ENCODE peak calls at places on chromosome 20, in four cellular contexts. One of them, this sample, is unnamed.

GRCh38 chr20:57707849-57708693 is 1.7 kb downstream of the PMEPA1 start:
- ATAC-seq in right cardiac atrium: peak
- ATAC-seq in omental fat pad: no peak
- ATAC-seq in stimulated activated naive CD8-positive, alpha-beta T cell treated with anti-CD3 and anti-CD28 coated beads, Interleukin-15, Interleukin-2, amounts not matched to agents 100 U/mL and 50 U/mL, for 24 hours: no peak
- ATAC-seq in this sample: no peak

GRCh38 chr20:38084425-38084951 is 50.9 kb downstream of the RPRD1B start:
- ATAC-seq in stimulated activated naive CD8-positive, alpha-beta T cell treated with anti-CD3 and anti-CD28 coated beads, Interleukin-15, Interleukin-2, amounts not matched to agents 100 U/mL and 50 U/mL, for 24 hours: no peak
- ATAC-seq in right cardiac atrium: peak
- ATAC-seq in omental fat pad: peak
- ATAC-seq in this sample: no peak

GRCh38 chr20:2142649-2143048 is 41.0 kb downstream of the STK35 start:
- ATAC-seq in stimulated activated naive CD8-positive, alpha-beta T cell treated with anti-CD3 and anti-CD28 coated beads, Interleukin-15, Interleukin-2, amounts not matched to agents 100 U/mL and 50 U/mL, for 24 hours: no peak
- ATAC-seq in omental fat pad: no peak
- ATAC-seq in right cardiac atrium: peak
- ATAC-seq in this sample: no peak

GRCh38 chr20:33569290-33570094 is 79.6 kb downstream of the CBFA2T2 start:
- ATAC-seq in right cardiac atrium: no peak
- ATAC-seq in omental fat pad: no peak
- ATAC-seq in stimulated activated naive CD8-positive, alpha-beta T cell treated with anti-CD3 and anti-CD28 coated beads, Interleukin-15, Interleukin-2, amounts not matched to agents 100 U/mL and 50 U/mL, for 24 hours: no peak
- ATAC-seq in this sample: no peak

GRCh38 chr20:34001378-34001777 is 7.7 kb downstream of the RALY start:
- ATAC-seq in stimulated activated naive CD8-positive, alpha-beta T cell treated with anti-CD3 and anti-CD28 coated beads, Interleukin-15, Interleukin-2, amounts not matched to agents 100 U/mL and 50 U/mL, for 24 hours: no peak
- ATAC-seq in right cardiac atrium: no peak
- ATAC-seq in omental fat pad: no peak
- ATAC-seq in this sample: no peak

GRCh38 chr20:50471231-50471630 is 39.0 kb upstream of the PTPN1 start:
- ATAC-seq in omental fat pad: no peak
- ATAC-seq in stimulated activated naive CD8-positive, alpha-beta T cell treated with anti-CD3 and anti-CD28 coated beads, Interleukin-15, Interleukin-2, amounts not matched to agents 100 U/mL and 50 U/mL, for 24 hours: no peak
- ATAC-seq in right cardiac atrium: no peak
- ATAC-seq in this sample: peak

GRCh38 chr20:59835448-59836395 is 97.7 kb downstream of the SYCP2 start:
- ATAC-seq in right cardiac atrium: peak
- ATAC-seq in stimulated activated naive CD8-positive, alpha-beta T cell treated with anti-CD3 and anti-CD28 coated beads, Interleukin-15, Interleukin-2, amounts not matched to agents 100 U/mL and 50 U/mL, for 24 hours: no peak
- ATAC-seq in omental fat pad: peak
- ATAC-seq in this sample: no peak

GRCh38 chr20:18767676-18768075 is 45.9 kb upstream of the SCP2D1 start:
- ATAC-seq in stimulated activated naive CD8-positive, alpha-beta T cell treated with anti-CD3 and anti-CD28 coated beads, Interleukin-15, Interleukin-2, amounts not matched to agents 100 U/mL and 50 U/mL, for 24 hours: no peak
- ATAC-seq in right cardiac atrium: no peak
- ATAC-seq in omental fat pad: no peak
- ATAC-seq in this sample: no peak

GRCh38 chr20:62391165-62392076 is 4.5 kb downstream of the RPS21 start:
- ATAC-seq in omental fat pad: no peak
- ATAC-seq in stimulated activated naive CD8-positive, alpha-beta T cell treated with anti-CD3 and anti-CD28 coated beads, Interleukin-15, Interleukin-2, amounts not matched to agents 100 U/mL and 50 U/mL, for 24 hours: no peak
- ATAC-seq in right cardiac atrium: no peak
- ATAC-seq in this sample: no peak

This sample was measured in activated CD4-positive, CD25-positive, alpha-beta regulatory T cell treated with anti-CD3 and anti-CD28 coated beads, Interleukin-2, amount 50 U/mL, for 24 hours.